ENCODE peak calls at places on chromosome 18, in ten cellular contexts. P, Y, A, X, M, N, T, D, U and O are unnamed samples.

GRCh38 chr18:66510357-66511027 is 93.4 kb downstream of the CDH19 start:
- DNase-seq in N (no peak), X (peak; percentile 41), P (no peak), U (no peak), Y (no peak), D (no peak), T (no peak), M (no peak), A (no peak), O (no peak)

GRCh38 chr18:58104071-58104470 is 60.0 kb downstream of the NEDD4L start:
- DNase-seq in Y (no peak), D (no peak), N (no peak), M (no peak), T (no peak), X (no peak), U (no peak), P (no peak), A (no peak), O (no peak)

GRCh38 chr18:41113885-41114482 is 841.0 kb upstream of the PIK3C3 start:
- DNase-seq in A (no peak), X (no peak), Y (no peak), D (no peak), M (no peak), T (peak; percentile 40), N (no peak), P (no peak), U (no peak), O (no peak)

GRCh38 chr18:79378416-79379250 is 17.1 kb upstream of the NFATC1 start:
- DNase-seq in M (peak; percentile 64), X (peak; percentile 71), A (no peak), P (peak; percentile 75), D (peak; percentile 70), N (no peak), U (peak; percentile 15), T (no peak), Y (peak; percentile 46), O (peak; percentile 82)

GRCh38 chr18:27235218-27235870 is 50.2 kb upstream of the CHST9 start:
- DNase-seq in N (no peak), A (no peak), T (no peak), P (no peak), Y (no peak), M (no peak), U (no peak), D (no peak), X (no peak), O (no peak)

GRCh38 chr18:28725876-28726275 is 548.9 kb upstream of the CDH2 start:
- DNase-seq in D (no peak), A (no peak), P (no peak), X (no peak), T (no peak), M (no peak), N (no peak), U (no peak), Y (no peak), O (no peak)

GRCh38 chr18:73261243-73261642 is 393.5 kb upstream of the NETO1 start:
- DNase-seq in D (no peak), X (no peak), N (no peak), A (no peak), Y (no peak), P (no peak), T (no peak), U (no peak), M (no peak), O (no peak)

GRCh38 chr18:46615720-46616119 is 41.3 kb downstream of the LOXHD1 start:
- DNase-seq in M (no peak), N (no peak), Y (no peak), P (no peak), T (no peak), D (no peak), X (no peak), U (no peak), A (no peak), O (no peak)

GRCh38 chr18:45688113-45688512 is 35.9 kb upstream of the SLC14A1 start:
- DNase-seq in P (no peak), Y (no peak), T (no peak), M (no peak), N (no peak), X (no peak), D (no peak), U (no peak), A (no peak), O (peak; percentile 62)

GRCh38 chr18:13014818-13015217 is 23.7 kb downstream of the CEP192 start:
- DNase-seq in M (no peak), X (no peak), Y (no peak), P (no peak), U (no peak), N (no peak), A (no peak), T (no peak), D (no peak), O (no peak)

GRCh38 chr18:80104364-80104779 is 4.7 kb upstream of the ADNP2 start:
- DNase-seq in P (no peak), Y (no peak), T (no peak), M (no peak), D (peak; percentile 48), X (no peak), A (no peak), N (no peak), U (no peak), O (no peak)

GRCh38 chr18:3219621-3220335 is at the start of gene MYOM1:
- DNase-seq in U (no peak), P (no peak), Y (no peak), D (no peak), T (no peak), N (no peak), A (no peak), M (no peak), X (peak; percentile 25), O (no peak)